ENCODE peak calls at places on chromosome 20, in six cellular contexts. One of them, this sample, is unnamed.

GRCh38 chr20:50237349-50237748 is 46.7 kb downstream of the CEBPB start:
- DNase-seq in NT2/D1: no peak
- DNase-seq in nephron progenitor cell: no peak
- DNase-seq in kidney epithelial cell: no peak
- DNase-seq in fibroblast of pulmonary artery: no peak
- DNase-seq in activated T-helper 1 cell treated with anti-CD3 and anti-CD28 coated beads, Interleukin-2, amount 50 U/mL, for 16 hours: no peak
- DNase-seq in this sample: no peak

GRCh38 chr20:64058536-64058935 is 4.5 kb upstream of the TCEA2 start:
- DNase-seq in NT2/D1: no peak
- DNase-seq in nephron progenitor cell: no peak
- DNase-seq in kidney epithelial cell: no peak
- DNase-seq in fibroblast of pulmonary artery: no peak
- DNase-seq in activated T-helper 1 cell treated with anti-CD3 and anti-CD28 coated beads, Interleukin-2, amount 50 U/mL, for 16 hours: no peak
- DNase-seq in this sample: no peak

GRCh38 chr20:25574411-25574810 is 10.9 kb downstream of the NINL start:
- DNase-seq in NT2/D1: no peak
- DNase-seq in nephron progenitor cell: no peak
- DNase-seq in kidney epithelial cell: no peak
- DNase-seq in fibroblast of pulmonary artery: peak; percentile 61
- DNase-seq in activated T-helper 1 cell treated with anti-CD3 and anti-CD28 coated beads, Interleukin-2, amount 50 U/mL, for 16 hours: no peak
- DNase-seq in this sample: no peak

GRCh38 chr20:62642666-62643520 is 590 bp downstream of the SLCO4A1 start:
- DNase-seq in NT2/D1: no peak
- DNase-seq in nephron progenitor cell: peak; percentile 49
- DNase-seq in kidney epithelial cell: no peak
- DNase-seq in fibroblast of pulmonary artery: no peak
- DNase-seq in activated T-helper 1 cell treated with anti-CD3 and anti-CD28 coated beads, Interleukin-2, amount 50 U/mL, for 16 hours: peak; percentile 40
- DNase-seq in this sample: no peak

GRCh38 chr20:50295762-50296449 is 105.3 kb downstream of the CEBPB start:
- DNase-seq in NT2/D1: no peak
- DNase-seq in nephron progenitor cell: no peak
- DNase-seq in kidney epithelial cell: no peak
- DNase-seq in fibroblast of pulmonary artery: no peak
- DNase-seq in activated T-helper 1 cell treated with anti-CD3 and anti-CD28 coated beads, Interleukin-2, amount 50 U/mL, for 16 hours: no peak
- DNase-seq in this sample: no peak

GRCh38 chr20:2523919-2524434 is 12.4 kb upstream of the TMC2 start:
- DNase-seq in NT2/D1: no peak
- DNase-seq in nephron progenitor cell: no peak
- DNase-seq in kidney epithelial cell: no peak
- DNase-seq in fibroblast of pulmonary artery: no peak
- DNase-seq in activated T-helper 1 cell treated with anti-CD3 and anti-CD28 coated beads, Interleukin-2, amount 50 U/mL, for 16 hours: no peak
- DNase-seq in this sample: no peak

GRCh38 chr20:34582911-34583310 is 24.4 kb downstream of the MAP1LC3A start:
- DNase-seq in NT2/D1: no peak
- DNase-seq in nephron progenitor cell: no peak
- DNase-seq in kidney epithelial cell: no peak
- DNase-seq in fibroblast of pulmonary artery: no peak
- DNase-seq in activated T-helper 1 cell treated with anti-CD3 and anti-CD28 coated beads, Interleukin-2, amount 50 U/mL, for 16 hours: no peak
- DNase-seq in this sample: no peak

GRCh38 chr20:3563548-3564177 is 92.8 kb downstream of the ATRN start:
- DNase-seq in NT2/D1: peak; percentile 40
- DNase-seq in nephron progenitor cell: peak; percentile 13
- DNase-seq in kidney epithelial cell: peak; percentile 16
- DNase-seq in fibroblast of pulmonary artery: peak; percentile 72
- DNase-seq in activated T-helper 1 cell treated with anti-CD3 and anti-CD28 coated beads, Interleukin-2, amount 50 U/mL, for 16 hours: no peak
- DNase-seq in this sample: no peak

GRCh38 chr20:51269671-51270070 is 246.8 kb upstream of the KCNG1 start:
- DNase-seq in NT2/D1: no peak
- DNase-seq in nephron progenitor cell: no peak
- DNase-seq in kidney epithelial cell: no peak
- DNase-seq in fibroblast of pulmonary artery: no peak
- DNase-seq in activated T-helper 1 cell treated with anti-CD3 and anti-CD28 coated beads, Interleukin-2, amount 50 U/mL, for 16 hours: no peak
- DNase-seq in this sample: no peak

GRCh38 chr20:20712474-20713243 is at the start of gene RALGAPA2:
- DNase-seq in NT2/D1: peak; percentile 93
- DNase-seq in nephron progenitor cell: peak; percentile 99
- DNase-seq in kidney epithelial cell: peak; percentile 94
- DNase-seq in fibroblast of pulmonary artery: peak; percentile 99
- DNase-seq in activated T-helper 1 cell treated with anti-CD3 and anti-CD28 coated beads, Interleukin-2, amount 50 U/mL, for 16 hours: peak; percentile 91
- DNase-seq in this sample: peak; percentile 99

This sample was measured in ascending aorta.